ENCODE peak calls at places on chromosomes 1 and 21, in nine cellular contexts. One of them, this sample, is unnamed.
A peak's percentile ranks its signal among the peaks of the same experiment; 100 is the strongest.

GRCh38 chr1:97680460-97680859 is 240.4 kb downstream of the DPYD start:
- DNase-seq in gastrocnemius medialis: no peak
- DNase-seq in IMR-90: no peak
- DNase-seq in spleen: no peak
- DNase-seq in uterus: no peak
- DNase-seq in Peyer's patch: no peak
- DNase-seq in HCT116: no peak
- DNase-seq in adrenal gland: no peak
- DNase-seq in testis: no peak
- DNase-seq in this sample: no peak

GRCh38 chr1:95407146-95407863 is 173.3 kb downstream of the RWDD3 start:
- DNase-seq in gastrocnemius medialis: no peak
- DNase-seq in IMR-90: no peak
- DNase-seq in spleen: no peak
- DNase-seq in uterus: no peak
- DNase-seq in Peyer's patch: no peak
- DNase-seq in HCT116: no peak
- DNase-seq in adrenal gland: no peak
- DNase-seq in testis: no peak
- DNase-seq in this sample: no peak

GRCh38 chr1:31708324-31708723 is 4.5 kb upstream of the COL16A1 start:
- DNase-seq in gastrocnemius medialis: no peak
- DNase-seq in IMR-90: peak; percentile 12
- DNase-seq in spleen: no peak
- DNase-seq in uterus: no peak
- DNase-seq in Peyer's patch: no peak
- DNase-seq in HCT116: no peak
- DNase-seq in adrenal gland: no peak
- DNase-seq in testis: no peak
- DNase-seq in this sample: no peak

GRCh38 chr21:44940116-44940631 is 345 bp downstream of the SLX9 start:
- DNase-seq in gastrocnemius medialis: no peak
- DNase-seq in IMR-90: no peak
- DNase-seq in spleen: no peak
- DNase-seq in uterus: no peak
- DNase-seq in Peyer's patch: no peak
- DNase-seq in HCT116: no peak
- DNase-seq in adrenal gland: peak; percentile 27
- DNase-seq in testis: no peak
- DNase-seq in this sample: no peak

GRCh38 chr1:182374101-182374834 is 17.3 kb downstream of the GLUL start:
- DNase-seq in gastrocnemius medialis: no peak
- DNase-seq in IMR-90: no peak
- DNase-seq in spleen: no peak
- DNase-seq in uterus: no peak
- DNase-seq in Peyer's patch: no peak
- DNase-seq in HCT116: no peak
- DNase-seq in adrenal gland: no peak
- DNase-seq in testis: no peak
- DNase-seq in this sample: no peak

GRCh38 chr1:94805912-94806311 is 14.2 kb upstream of the SLC44A3 start:
- DNase-seq in gastrocnemius medialis: peak; percentile 22
- DNase-seq in IMR-90: peak; percentile 61
- DNase-seq in spleen: peak; percentile 85
- DNase-seq in uterus: peak; percentile 59
- DNase-seq in Peyer's patch: peak; percentile 77
- DNase-seq in HCT116: peak; percentile 44
- DNase-seq in adrenal gland: peak; percentile 46
- DNase-seq in testis: peak; percentile 78
- DNase-seq in this sample: peak; percentile 66

GRCh38 chr1:42807056-42807668 is 9.8 kb upstream of the ERMAP start:
- DNase-seq in gastrocnemius medialis: no peak
- DNase-seq in IMR-90: no peak
- DNase-seq in spleen: no peak
- DNase-seq in uterus: no peak
- DNase-seq in Peyer's patch: no peak
- DNase-seq in HCT116: no peak
- DNase-seq in adrenal gland: no peak
- DNase-seq in testis: no peak
- DNase-seq in this sample: no peak

GRCh38 chr1:202085682-202086373 is 36.9 kb upstream of the GPR37L1 start:
- DNase-seq in gastrocnemius medialis: no peak
- DNase-seq in IMR-90: peak; percentile 35
- DNase-seq in spleen: no peak
- DNase-seq in uterus: no peak
- DNase-seq in Peyer's patch: peak; percentile 52
- DNase-seq in HCT116: no peak
- DNase-seq in adrenal gland: no peak
- DNase-seq in testis: peak; percentile 14
- DNase-seq in this sample: peak; percentile 49

GRCh38 chr1:184260382-184260781 is 126.4 kb upstream of the C1orf21 start:
- DNase-seq in gastrocnemius medialis: no peak
- DNase-seq in IMR-90: peak; percentile 83
- DNase-seq in spleen: no peak
- DNase-seq in uterus: no peak
- DNase-seq in Peyer's patch: no peak
- DNase-seq in HCT116: no peak
- DNase-seq in adrenal gland: no peak
- DNase-seq in testis: no peak
- DNase-seq in this sample: no peak

GRCh38 chr1:7752512-7753417 is 18.3 kb upstream of the VAMP3 start:
- DNase-seq in gastrocnemius medialis: peak; percentile 19
- DNase-seq in IMR-90: peak; percentile 71
- DNase-seq in spleen: no peak
- DNase-seq in uterus: peak; percentile 60
- DNase-seq in Peyer's patch: peak; percentile 80
- DNase-seq in HCT116: peak; percentile 32
- DNase-seq in adrenal gland: peak; percentile 60
- DNase-seq in testis: peak; percentile 84
- DNase-seq in this sample: peak; percentile 50

GRCh38 chr21:36103434-36103833 is 31.4 kb upstream of the CBR3 start:
- DNase-seq in gastrocnemius medialis: no peak
- DNase-seq in IMR-90: no peak
- DNase-seq in spleen: no peak
- DNase-seq in uterus: no peak
- DNase-seq in Peyer's patch: no peak
- DNase-seq in HCT116: no peak
- DNase-seq in adrenal gland: no peak
- DNase-seq in testis: no peak
- DNase-seq in this sample: no peak

GRCh38 chr1:85137660-85138059 is 63.2 kb downstream of the SYDE2 start:
- DNase-seq in gastrocnemius medialis: no peak
- DNase-seq in IMR-90: no peak
- DNase-seq in spleen: no peak
- DNase-seq in uterus: no peak
- DNase-seq in Peyer's patch: peak; percentile 84
- DNase-seq in HCT116: no peak
- DNase-seq in adrenal gland: peak; percentile 50
- DNase-seq in testis: no peak
- DNase-seq in this sample: peak; percentile 76

GRCh38 chr1:29180497-29181412 is 945 bp downstream of the SRSF4 start:
- DNase-seq in gastrocnemius medialis: no peak
- DNase-seq in IMR-90: no peak
- DNase-seq in spleen: no peak
- DNase-seq in uterus: no peak
- DNase-seq in Peyer's patch: no peak
- DNase-seq in HCT116: no peak
- DNase-seq in adrenal gland: no peak
- DNase-seq in testis: no peak
- DNase-seq in this sample: no peak

GRCh38 chr1:217457016-217457415 is 173.9 kb downstream of the GPATCH2 start:
- DNase-seq in gastrocnemius medialis: no peak
- DNase-seq in IMR-90: no peak
- DNase-seq in spleen: no peak
- DNase-seq in uterus: no peak
- DNase-seq in Peyer's patch: no peak
- DNase-seq in HCT116: no peak
- DNase-seq in adrenal gland: no peak
- DNase-seq in testis: no peak
- DNase-seq in this sample: no peak

GRCh38 chr1:230425252-230426061 is 675 bp downstream of the PGBD5 start:
- DNase-seq in gastrocnemius medialis: no peak
- DNase-seq in IMR-90: no peak
- DNase-seq in spleen: no peak
- DNase-seq in uterus: no peak
- DNase-seq in Peyer's patch: no peak
- DNase-seq in HCT116: no peak
- DNase-seq in adrenal gland: peak; percentile 22
- DNase-seq in testis: peak; percentile 28
- DNase-seq in this sample: no peak
- H3K4me3 ChIP-seq in gastrocnemius medialis: peak overlapping the region; percentile 49
- H3K4me3 ChIP-seq in IMR-90: peak overlapping the region; percentile 39
- H3K4me3 ChIP-seq in spleen: peak overlapping the region; percentile 12
- H3K4me3 ChIP-seq in uterus: peak overlapping the region; percentile 13
- H3K4me3 ChIP-seq in Peyer's patch: peak overlapping the region; percentile 45
- H3K4me3 ChIP-seq in HCT116: no peak overlapping the region
- H3K4me3 ChIP-seq in adrenal gland: peak overlapping the region; percentile 3
- H3K4me3 ChIP-seq in testis: peak overlapping the region; percentile 54
- H3K4me3 ChIP-seq in this sample: peak overlapping the region; percentile 9

GRCh38 chr21:41521489-41522027 is 13.6 kb upstream of the TMPRSS2 start:
- DNase-seq in gastrocnemius medialis: no peak
- DNase-seq in IMR-90: no peak
- DNase-seq in spleen: no peak
- DNase-seq in uterus: no peak
- DNase-seq in Peyer's patch: no peak
- DNase-seq in HCT116: no peak
- DNase-seq in adrenal gland: no peak
- DNase-seq in testis: no peak
- DNase-seq in this sample: no peak
- TF ChIP-seq POLR2A in gastrocnemius medialis: no peak
- TF ChIP-seq POLR2A in IMR-90: no peak
- TF ChIP-seq POLR2A in spleen: no peak
- TF ChIP-seq POLR2A in uterus: no peak
- TF ChIP-seq POLR2A in Peyer's patch: no peak
- TF ChIP-seq POLR2A in HCT116: no peak
- TF ChIP-seq POLR2A in adrenal gland: no peak
- TF ChIP-seq POLR2A in testis: no peak
- TF ChIP-seq POLR2A in this sample: no peak

GRCh38 chr1:35576061-35576765 is 3.1 kb downstream of the TFAP2E start:
- DNase-seq in gastrocnemius medialis: no peak
- DNase-seq in IMR-90: peak; percentile 26
- DNase-seq in spleen: peak; percentile 67
- DNase-seq in uterus: no peak
- DNase-seq in Peyer's patch: no peak
- DNase-seq in HCT116: no peak
- DNase-seq in adrenal gland: no peak
- DNase-seq in testis: no peak
- DNase-seq in this sample: no peak

GRCh38 chr1:35574655-35575400 is 1.7 kb downstream of the TFAP2E start:
- DNase-seq in gastrocnemius medialis: no peak
- DNase-seq in IMR-90: no peak
- DNase-seq in spleen: peak; percentile 59
- DNase-seq in uterus: no peak
- DNase-seq in Peyer's patch: no peak
- DNase-seq in HCT116: no peak
- DNase-seq in adrenal gland: no peak
- DNase-seq in testis: no peak
- DNase-seq in this sample: no peak

GRCh38 chr1:35575401-35575958 is 2.4 kb downstream of the TFAP2E start:
- DNase-seq in gastrocnemius medialis: no peak
- DNase-seq in IMR-90: no peak
- DNase-seq in spleen: peak; percentile 36
- DNase-seq in uterus: no peak
- DNase-seq in Peyer's patch: no peak
- DNase-seq in HCT116: no peak
- DNase-seq in adrenal gland: no peak
- DNase-seq in testis: no peak
- DNase-seq in this sample: no peak

GRCh38 chr1:35573776-35574654 is 901 bp downstream of the TFAP2E start:
- DNase-seq in gastrocnemius medialis: no peak
- DNase-seq in IMR-90: no peak
- DNase-seq in spleen: peak; percentile 75
- DNase-seq in uterus: no peak
- DNase-seq in Peyer's patch: no peak
- DNase-seq in HCT116: no peak
- DNase-seq in adrenal gland: no peak
- DNase-seq in testis: no peak
- DNase-seq in this sample: no peak

DNA sequence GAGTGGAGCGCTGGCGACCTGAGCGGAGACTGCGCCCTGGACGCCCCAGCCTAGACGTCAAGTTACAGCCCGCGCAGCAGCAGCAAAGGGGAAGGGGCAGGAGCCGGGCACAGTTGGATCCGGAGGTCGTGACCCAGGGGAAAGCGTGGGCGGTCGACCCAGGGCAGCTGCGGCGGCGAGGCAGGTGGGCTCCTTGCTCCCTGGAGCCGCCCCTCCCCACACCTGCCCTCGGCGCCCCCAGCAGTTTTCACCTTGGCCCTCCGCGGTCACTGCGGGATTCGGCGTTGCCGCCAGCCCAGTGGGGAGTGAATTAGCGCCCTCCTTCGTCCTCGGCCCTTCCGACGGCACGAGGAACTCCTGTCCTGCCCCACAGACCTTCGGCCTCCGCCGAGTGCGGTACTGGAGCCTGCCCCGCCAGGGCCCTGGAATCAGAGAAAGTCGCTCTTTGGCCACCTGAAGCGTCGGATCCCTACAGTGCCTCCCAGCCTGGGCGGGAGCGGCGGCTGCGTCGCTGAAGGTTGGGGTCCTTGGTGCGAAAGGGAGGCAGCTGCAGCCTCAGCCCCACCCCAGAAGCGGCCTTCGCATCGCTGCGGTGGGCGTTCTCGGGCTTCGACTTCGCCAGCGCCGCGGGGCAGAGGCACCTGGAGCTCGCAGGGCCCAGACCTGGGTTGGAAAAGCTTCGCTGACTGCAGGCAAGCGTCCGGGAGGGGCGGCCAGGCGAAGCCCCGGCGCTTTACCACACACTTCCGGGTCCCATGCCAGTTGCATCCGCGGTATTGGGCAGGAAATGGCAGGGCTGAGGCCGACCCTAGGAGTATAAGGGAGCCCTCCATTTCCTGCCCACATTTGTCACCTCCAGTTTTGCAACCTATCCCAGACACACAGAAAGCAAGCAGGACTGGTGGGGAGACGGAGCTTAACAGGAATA is 4.2 kb downstream of the TFAP2E start:
- DNase-seq in gastrocnemius medialis: no peak
- DNase-seq in IMR-90: no peak
- DNase-seq in spleen: peak; percentile 95
- DNase-seq in uterus: no peak
- DNase-seq in Peyer's patch: peak; percentile 89
- DNase-seq in HCT116: no peak
- DNase-seq in adrenal gland: no peak
- DNase-seq in testis: peak; percentile 35
- DNase-seq in this sample: no peak
- H3K27me3 ChIP-seq in gastrocnemius medialis: peaks cover 63% of the 10 kb centered on the region
- H3K27me3 ChIP-seq in IMR-90: peaks cover 47% of the 10 kb centered on the region
- H3K27me3 ChIP-seq in spleen: no peaks in the 10 kb centered on the region
- H3K27me3 ChIP-seq in uterus: no peaks in the 10 kb centered on the region
- H3K27me3 ChIP-seq in Peyer's patch: no peaks in the 10 kb centered on the region
- H3K27me3 ChIP-seq in HCT116: no peaks in the 10 kb centered on the region
- H3K27me3 ChIP-seq in adrenal gland: peaks cover 31% of the 10 kb centered on the region
- H3K27me3 ChIP-seq in testis: no peaks in the 10 kb centered on the region
- H3K27me3 ChIP-seq in this sample: peaks cover 39% of the 10 kb centered on the region

GRCh38 chr1:78079580-78079979 is 33.8 kb downstream of the GIPC2 start:
- DNase-seq in gastrocnemius medialis: no peak
- DNase-seq in IMR-90: peak; percentile 37
- DNase-seq in spleen: no peak
- DNase-seq in uterus: no peak
- DNase-seq in Peyer's patch: no peak
- DNase-seq in HCT116: no peak
- DNase-seq in adrenal gland: no peak
- DNase-seq in testis: no peak
- DNase-seq in this sample: no peak
- H3K4me3 ChIP-seq in gastrocnemius medialis: no peak overlapping the region
- H3K4me3 ChIP-seq in IMR-90: no peak overlapping the region
- H3K4me3 ChIP-seq in spleen: no peak overlapping the region
- H3K4me3 ChIP-seq in uterus: no peak overlapping the region
- H3K4me3 ChIP-seq in Peyer's patch: no peak overlapping the region
- H3K4me3 ChIP-seq in HCT116: no peak overlapping the region
- H3K4me3 ChIP-seq in adrenal gland: no peak overlapping the region
- H3K4me3 ChIP-seq in testis: no peak overlapping the region
- H3K4me3 ChIP-seq in this sample: no peak overlapping the region

This sample was measured in heart left ventricle.